ENCODE peak calls at places on chromosomes 12 and 14, in four cellular contexts. E is IMR-90; Z is spleen; O is CD4-positive, alpha-beta T cell. B is an unnamed sample.

GRCh38 chr12:29566441-29566840 is 69.0 kb upstream of the OVCH1 start:
- DNase-seq in Z (no peak), O (no peak), E (peak; percentile 37), B (no peak)

GRCh38 chr14:101845896-101846295 is 84.4 kb downstream of the PPP2R5C start:
- DNase-seq in O (no peak), Z (no peak), E (no peak), B (no peak)

GRCh38 chr14:104138098-104138890 is at the start of gene KIF26A:
- DNase-seq in Z (peak; percentile 78), E (no peak), O (no peak), B (peak; percentile 26)

GRCh38 chr14:55583942-55584468 is 4.0 kb downstream of the KTN1 start:
- DNase-seq in O (no peak), Z (no peak), E (peak; percentile 37), B (peak; percentile 50)

GRCh38 chr12:45303955-45304354 is 88.1 kb downstream of the ANO6 start:
- DNase-seq in O (no peak), E (no peak), Z (no peak), B (no peak)

GRCh38 chr12:124915249-124916236 is 1.1 kb upstream of the UBC start:
- DNase-seq in Z (no peak), E (peak; percentile 21), O (no peak), B (peak; percentile 68)

GRCh38 chr12:18297883-18298282 is 36.6 kb downstream of the PIK3C2G start:
- DNase-seq in E (no peak), Z (no peak), O (no peak), B (no peak)

GRCh38 chr12:82972624-82973023 is 285.9 kb downstream of the TMTC2 start:
- DNase-seq in Z (no peak), E (no peak), O (no peak), B (no peak)

GRCh38 chr14:61145258-61145902 is 135.8 kb downstream of the TMEM30B start:
- DNase-seq in O (no peak), Z (no peak), E (peak; percentile 99), B (peak; percentile 95)

GRCh38 chr14:64910847-64911495 is 3.3 kb upstream of the CHURC1 start:
- DNase-seq in Z (no peak), O (no peak), E (peak; percentile 55), B (peak; percentile 81)

GRCh38 chr12:106118-106561 is 39.6 kb downstream of the IQSEC3 start:
- DNase-seq in Z (no peak), E (no peak), O (no peak), B (no peak)

GRCh38 chr12:131929530-131930456 is 717 bp downstream of the PUS1 start:
- DNase-seq in O (no peak), E (peak; percentile 10), Z (peak; percentile 90), B (peak; percentile 49)

GRCh38 chr12:112347521-112347920 is 34.7 kb downstream of the HECTD4 start:
- DNase-seq in Z (no peak), E (peak; percentile 99), O (no peak), B (no peak)

GRCh38 chr12:43882578-43883178 is 46.8 kb downstream of the TMEM117 start:
- DNase-seq in Z (no peak), O (no peak), E (peak; percentile 76), B (peak; percentile 87)

GRCh38 chr14:104867371-104868059 is 2.4 kb downstream of the CEP170B start:
- DNase-seq in Z (peak; percentile 61), O (no peak), E (no peak), B (no peak)

GRCh38 chr12:56633465-56634241 is 3.5 kb upstream of the BAZ2A start:
- DNase-seq in O (no peak), E (no peak), Z (no peak), B (peak; percentile 2)

GRCh38 chr12:85834378-85834777 is 1.8 kb downstream of the RASSF9 start:
- DNase-seq in Z (no peak), O (no peak), E (no peak), B (peak; percentile 75)

GRCh38 chr14:86430807-86431206 is 900.9 kb downstream of the FLRT2 start:
- DNase-seq in Z (no peak), E (peak; percentile 44), O (no peak), B (peak; percentile 67)

GRCh38 chr12:114913871-114914801 is 230.2 kb upstream of the TBX3 start:
- DNase-seq in E (peak; percentile 65), Z (no peak), O (no peak), B (no peak)

GRCh38 chr12:118548887-118549286 is 172.5 kb downstream of the SUDS3 start:
- DNase-seq in E (no peak), Z (no peak), O (no peak), B (no peak)

GRCh38 chr14:31969371-31969770 is 107.7 kb upstream of the ARHGAP5 start:
- DNase-seq in E (no peak), O (no peak), Z (no peak), B (peak; percentile 37)

GRCh38 chr12:116459011-116459410 is 100.2 kb upstream of the MAP1LC3B2 start:
- DNase-seq in Z (peak; percentile 54), O (no peak), E (no peak), B (no peak)

GRCh38 chr12:40192704-40193255 is 32.0 kb upstream of the LRRK2 start:
- DNase-seq in Z (peak; percentile 74), E (no peak), O (no peak), B (no peak)

GRCh38 chr14:103711516-103712431 is 3.5 kb downstream of the XRCC3 start:
- DNase-seq in Z (peak; percentile 92), O (no peak), E (no peak), B (no peak)

GRCh38 chr12:23185346-23185745 is 560.4 kb downstream of the ETNK1 start:
- DNase-seq in O (no peak), Z (no peak), E (no peak), B (no peak)

GRCh38 chr12:93573552-93574223 is 1.2 kb downstream of the SOCS2 start:
- DNase-seq in O (no peak), E (peak; percentile 69), Z (no peak), B (no peak)

GRCh38 chr12:131065279-131065678 is 111.6 kb downstream of the ADGRD1 start:
- DNase-seq in O (no peak), E (no peak), Z (peak; percentile 62), B (no peak)

GRCh38 chr14:39766397-39767000 is 334.3 kb upstream of the FBXO33 start:
- DNase-seq in Z (no peak), E (no peak), O (no peak), B (no peak)

GRCh38 chr12:122738561-122738960 is 7.9 kb upstream of the HCAR1 start:
- DNase-seq in E (no peak), Z (no peak), O (no peak), B (no peak)

GRCh38 chr12:88001327-88001726 is 27.9 kb downstream of the C12orf50 start:
- DNase-seq in O (no peak), E (no peak), Z (no peak), B (no peak)

GRCh38 chr12:24838531-24838950 is 110.4 kb downstream of the BCAT1 start:
- DNase-seq in E (peak; percentile 87), O (no peak), Z (no peak), B (peak; percentile 92)

GRCh38 chr14:79379266-79379665 is 832.0 kb downstream of the DIO2 start:
- DNase-seq in Z (no peak), E (no peak), O (no peak), B (no peak)

GRCh38 chr12:9699269-9699897 is 29.9 kb downstream of the CLEC2D start:
- DNase-seq in O (no peak), E (no peak), Z (no peak), B (peak; percentile 73)

GRCh38 chr12:9701380-9702154 is 31.3 kb downstream of the CLECL1 start:
- DNase-seq in E (no peak), O (no peak), Z (no peak), B (no peak)

GRCh38 chr12:9700606-9700956 is 31.1 kb downstream of the CLEC2D start:
- DNase-seq in O (no peak), E (no peak), Z (no peak), B (no peak)

GRCh38 chr12:9702239-9702638 is 30.7 kb downstream of the CLECL1 start:
- DNase-seq in O (no peak), Z (peak; percentile 80), E (no peak), B (no peak)

GRCh38 chr12:9699898-9700605 is 30.5 kb downstream of the CLEC2D start:
- DNase-seq in O (no peak), E (peak; percentile 60), Z (no peak), B (peak; percentile 33)
- H3K27me3 ChIP-seq in O (no peaks in the 10 kb centered on the region), E (no peaks in the 10 kb centered on the region), Z (no peaks in the 10 kb centered on the region), B (no peaks in the 10 kb centered on the region)

DNA sequence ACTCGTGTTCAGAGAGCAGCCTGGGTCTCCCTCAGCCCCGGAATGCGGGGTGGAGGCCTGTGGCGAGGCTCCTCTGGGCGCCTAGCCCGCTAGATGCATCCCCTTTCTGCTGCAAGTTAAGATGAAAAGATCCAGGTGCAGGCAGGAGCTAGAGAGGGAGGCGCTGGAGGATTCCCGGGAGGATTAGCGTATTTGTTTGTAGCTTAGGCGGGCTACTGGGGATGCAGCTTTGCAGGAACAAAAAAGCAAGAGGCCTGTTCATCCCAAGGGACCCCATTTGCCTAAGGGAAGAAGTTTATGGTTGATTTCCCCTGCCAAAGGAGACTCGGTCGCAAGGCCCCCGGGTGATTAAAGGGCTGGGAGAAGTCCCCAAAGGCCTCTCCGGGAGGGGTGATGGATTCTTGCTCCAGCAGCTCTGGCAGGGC is 818 bp downstream of the CCDC177 start:
- DNase-seq in Z (no peak), E (no peak), O (no peak), B (no peak)
- H3K27me3 ChIP-seq in Z (peaks cover 5% of the 10 kb centered on the region), E (peaks cover 74% of the 10 kb centered on the region), O (peaks cover 50% of the 10 kb centered on the region), B (peaks cover 55% of the 10 kb centered on the region)

GRCh38 chr14:74242055-74243042 is 3.1 kb downstream of the VSX2 start:
- DNase-seq in E (no peak), Z (no peak), O (no peak), B (no peak)
- H3K27me3 ChIP-seq in E (peaks cover 100% of the 10 kb centered on the region), Z (peaks cover 19% of the 10 kb centered on the region), O (peaks cover 98% of the 10 kb centered on the region), B (peaks cover 99% of the 10 kb centered on the region)

DNA sequence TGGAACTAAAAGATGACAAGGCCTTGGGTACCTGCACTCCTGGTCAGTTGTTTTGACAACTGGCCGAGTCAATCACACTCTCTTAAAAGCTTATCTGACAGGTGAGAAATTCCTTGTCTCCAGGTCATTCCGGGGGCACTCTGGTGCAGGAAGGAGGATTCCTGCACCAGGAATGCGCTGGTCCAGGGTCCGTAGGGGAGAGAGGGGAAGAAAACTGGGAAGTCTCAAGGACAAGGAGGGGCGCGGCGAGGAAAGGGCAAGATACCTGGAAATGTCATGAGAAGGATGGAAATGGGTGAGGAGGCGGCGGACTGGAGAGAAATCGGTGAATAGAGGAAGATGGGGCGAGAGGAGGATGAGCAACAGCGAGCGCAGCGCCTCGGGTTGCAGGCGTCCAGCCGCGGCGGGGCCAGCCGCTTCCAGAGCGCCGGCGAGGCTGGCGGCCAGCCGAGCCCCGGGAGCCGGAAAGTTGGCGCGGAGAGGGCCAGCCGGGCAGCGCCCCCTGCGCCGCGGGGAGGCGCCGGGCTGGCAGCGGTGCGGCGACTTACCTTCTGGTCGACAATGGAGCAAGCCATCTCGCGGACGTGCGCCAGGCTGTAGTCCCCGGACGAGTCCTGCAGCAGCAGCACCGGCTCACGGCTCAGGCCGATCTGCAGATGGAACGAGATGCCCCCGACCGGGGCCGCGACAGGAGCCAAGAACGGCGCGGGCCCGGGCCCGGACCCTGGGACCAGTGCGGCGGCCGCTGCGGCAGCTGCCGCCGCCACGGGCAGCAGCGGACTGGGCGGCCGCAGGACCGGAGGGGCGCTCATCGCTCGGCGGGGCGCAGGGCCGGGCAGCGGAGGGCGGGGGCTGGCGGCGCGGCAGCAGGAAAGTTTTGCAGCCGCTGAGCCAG is 699 bp downstream of the PRKD1 start:
- DNase-seq in E (peak; percentile 43), Z (peak; percentile 80), O (no peak), B (peak; percentile 81)
- H3K27me3 ChIP-seq in E (no peaks in the 10 kb centered on the region), Z (no peaks in the 10 kb centered on the region), O (peaks cover 36% of the 10 kb centered on the region), B (no peaks in the 10 kb centered on the region)

GRCh38 chr12:113461666-113462065 is 10.0 kb downstream of the LHX5 start:
- DNase-seq in E (no peak), O (no peak), Z (no peak), B (peak; percentile 28)
- H3K27me3 ChIP-seq in E (peaks cover 65% of the 10 kb centered on the region), O (peaks cover 70% of the 10 kb centered on the region), Z (peaks cover 4% of the 10 kb centered on the region), B (peaks cover 71% of the 10 kb centered on the region)

GRCh38 chr12:53786411-53786810 is 34.6 kb upstream of the CISTR start:
- DNase-seq in E (no peak), O (no peak), Z (no peak), B (no peak)
- H3K27me3 ChIP-seq in E (peaks cover 45% of the 10 kb centered on the region), O (peaks cover 61% of the 10 kb centered on the region), Z (no peaks in the 10 kb centered on the region), B (peaks cover 36% of the 10 kb centered on the region)

B was measured in adipocyte.